ENCODE peak calls at places on chromosome 21, in four cellular contexts. B is uterus, D is brain microvascular endothelial cell, Z is DND-41. M is an unnamed sample.

GRCh38 chr21:43731891-43732711 is 13.2 kb downstream of the PDXK start:
- DNase-seq in B (no peak), D (no peak), Z (no peak), M (no peak)

GRCh38 chr21:37257526-37257966 is 9.6 kb downstream of the VPS26C start:
- DNase-seq in B (peak; percentile 22), D (peak; percentile 11), Z (peak; percentile 45), M (no peak)

GRCh38 chr21:34807146-34807880 is 138.5 kb downstream of the CLIC6 start:
- DNase-seq in B (no peak), D (peak; percentile 98), Z (no peak), M (peak; percentile 40)

GRCh38 chr21:35010450-35010849 is 38.7 kb downstream of the RUNX1 start:
- DNase-seq in B (no peak), D (no peak), Z (peak; percentile 37), M (no peak)

GRCh38 chr21:33374080-33374873 is 28.9 kb upstream of the IFNGR2 start:
- DNase-seq in B (no peak), D (peak; percentile 58), Z (peak; percentile 67), M (no peak)

GRCh38 chr21:43861716-43862115 is 3.3 kb upstream of the AGPAT3 start:
- DNase-seq in B (no peak), D (no peak), Z (no peak), M (no peak)

GRCh38 chr21:37424987-37425386 is 58.4 kb downstream of the DYRK1A start:
- DNase-seq in B (no peak), D (no peak), Z (no peak), M (no peak)

GRCh38 chr21:35086357-35086756 is 37.3 kb upstream of the RUNX1 start:
- DNase-seq in B (no peak), D (peak; percentile 34), Z (no peak), M (no peak)

GRCh38 chr21:37358392-37358791 is 8.2 kb upstream of the DYRK1A start:
- DNase-seq in B (no peak), D (no peak), Z (peak; percentile 37), M (no peak)

GRCh38 chr21:28962465-28962864 is 30.2 kb downstream of the LTN1 start:
- DNase-seq in B (no peak), D (no peak), Z (no peak), M (no peak)

GRCh38 chr21:21373969-21374368 is 375.8 kb downstream of the NCAM2 start:
- DNase-seq in B (no peak), D (no peak), Z (no peak), M (no peak)

GRCh38 chr21:21028275-21028814 is 30.1 kb downstream of the NCAM2 start:
- DNase-seq in B (no peak), D (no peak), Z (no peak), M (no peak)

GRCh38 chr21:44086636-44087425 is 20.4 kb upstream of the PWP2 start:
- DNase-seq in B (no peak), D (no peak), Z (no peak), M (no peak)

GRCh38 chr21:23792300-23792699 is 1815.0 kb downstream of the MRPL39 start:
- DNase-seq in B (no peak), D (no peak), Z (no peak), M (no peak)

GRCh38 chr21:34560609-34561008 is 48.6 kb upstream of the KCNE1 start:
- DNase-seq in B (no peak), D (no peak), Z (no peak), M (no peak)

GRCh38 chr21:27571706-27572105 is 604.8 kb upstream of the ADAMTS5 start:
- DNase-seq in B (no peak), D (peak; percentile 80), Z (no peak), M (no peak)
- TF ChIP-seq CTCF in B (no peak), D (no peak), Z (no peak), M (no peak)

GRCh38 chr21:30408782-30409494 is 13.1 kb downstream of the KRTAP13-1 start:
- DNase-seq in B (no peak), D (peak; percentile 47), Z (peak; percentile 13), M (no peak)
- H3K4me3 ChIP-seq in B (no peak overlapping the region), D (no peak overlapping the region), Z (no peak overlapping the region), M (no peak overlapping the region)

DNA sequence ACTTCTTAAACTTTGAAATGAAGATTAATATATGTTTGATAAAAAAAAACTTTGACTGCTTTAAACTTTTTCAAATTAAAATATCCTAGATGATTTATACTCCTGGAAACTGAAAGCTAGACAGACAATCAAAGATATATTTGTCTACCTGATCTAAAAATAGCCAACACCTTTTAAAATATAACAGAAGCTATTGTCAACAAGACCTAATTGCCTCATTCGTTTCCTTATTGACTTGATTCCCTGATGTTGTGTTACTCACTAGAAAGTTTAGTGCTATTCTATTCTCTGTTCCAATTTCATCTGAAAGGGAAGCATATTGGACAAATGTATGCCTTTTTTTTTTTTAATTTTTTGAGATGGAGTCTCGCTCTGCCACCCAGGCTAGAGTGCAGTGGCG is 445.6 kb upstream of the ADAMTS5 start:
- DNase-seq in B (no peak), D (no peak), Z (no peak), M (no peak)
- H3K27me3 ChIP-seq in B (no peaks in the 10 kb centered on the region), D (no peaks in the 10 kb centered on the region), Z (no peaks in the 10 kb centered on the region), M (no peaks in the 10 kb centered on the region)

GRCh38 chr21:42576639-42577038 is 63.0 kb downstream of the SLC37A1 start:
- DNase-seq in B (no peak), D (no peak), Z (no peak), M (no peak)

GRCh38 chr21:42572906-42573495 is 59.3 kb downstream of the SLC37A1 start:
- DNase-seq in B (peak; percentile 10), D (no peak), Z (no peak), M (no peak)

GRCh38 chr21:42571391-42572150 is 57.9 kb downstream of the SLC37A1 start:
- DNase-seq in B (peak; percentile 3), D (no peak), Z (no peak), M (no peak)

GRCh38 chr21:42575111-42575510 is 61.5 kb downstream of the SLC37A1 start:
- DNase-seq in B (peak; percentile 3), D (no peak), Z (no peak), M (no peak)

GRCh38 chr21:42574234-42575027 is 60.8 kb downstream of the SLC37A1 start:
- DNase-seq in B (peak; percentile 1), D (peak; percentile 35), Z (no peak), M (no peak)
- TF ChIP-seq CTCF in B (no peak), D (peak; percentile 67), Z (peak; percentile 35), M (no peak)

DNA sequence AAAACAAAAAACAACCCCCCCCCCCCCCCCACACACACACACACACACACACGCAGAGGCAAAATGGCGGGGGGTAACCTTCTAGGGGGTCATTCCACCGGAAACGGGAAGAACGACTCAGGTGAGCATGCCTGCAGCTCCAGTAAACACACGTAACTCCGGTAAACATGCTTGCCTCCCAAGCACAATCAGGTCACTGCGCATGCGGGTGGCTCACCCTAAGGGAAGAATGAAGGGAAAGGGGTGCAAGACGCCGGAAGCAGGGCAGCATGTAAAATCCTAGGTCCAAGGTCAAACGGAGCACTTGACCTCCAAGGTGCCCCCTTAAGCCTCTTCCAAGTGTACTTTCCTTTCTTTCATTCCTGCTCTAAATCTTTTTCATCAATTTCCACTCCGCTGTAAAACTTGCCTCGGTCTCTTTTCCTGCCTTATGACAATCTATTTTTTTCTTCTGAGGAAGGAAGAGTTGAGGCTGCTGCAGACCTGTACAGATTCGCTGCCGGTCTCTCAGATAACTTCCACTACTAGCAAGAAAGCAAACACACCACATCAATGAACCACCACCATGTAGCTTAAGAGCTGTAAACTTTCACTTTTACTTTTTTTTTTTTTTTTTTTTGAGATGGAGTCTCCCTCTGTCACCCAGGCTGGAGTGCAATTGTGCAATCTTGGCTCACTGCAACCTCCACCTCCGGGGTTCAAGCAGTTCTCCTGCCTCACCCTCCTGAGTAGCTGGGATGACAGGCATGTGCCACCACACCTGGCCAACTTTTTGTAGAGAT is 21.0 kb upstream of the CBR3 start:
- DNase-seq in B (no peak), D (no peak), Z (peak; percentile 65), M (no peak)
- H3K4me3 ChIP-seq in B (no peak overlapping the region), D (no peak overlapping the region), Z (peak overlapping the region; percentile 4), M (no peak overlapping the region)

DNA sequence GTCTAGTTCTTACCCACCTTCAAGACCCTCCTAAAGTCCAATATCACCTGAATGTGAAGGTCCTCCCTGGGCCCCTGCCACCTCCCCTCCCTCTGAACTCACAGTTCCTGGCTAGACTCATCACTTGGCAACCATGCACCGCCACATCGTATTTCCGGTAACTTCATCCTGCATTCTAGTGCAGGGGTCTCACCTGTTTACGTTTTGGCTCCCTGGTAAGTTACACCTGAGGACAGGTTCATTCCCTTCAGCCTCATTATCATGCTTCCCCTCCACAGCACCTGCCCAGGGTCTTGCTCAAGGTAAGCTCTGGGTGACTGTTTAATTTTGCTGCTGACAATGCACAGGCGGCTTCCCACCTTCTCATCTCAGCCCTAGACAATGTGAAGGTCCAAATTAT is 93.1 kb downstream of the MIS18A start:
- DNase-seq in B (no peak), D (no peak), Z (no peak), M (no peak)
- H3K27me3 ChIP-seq in B (no peaks in the 10 kb centered on the region), D (no peaks in the 10 kb centered on the region), Z (peaks cover 7% of the 10 kb centered on the region), M (peaks cover 2% of the 10 kb centered on the region)

GRCh38 chr21:45509566-45510465 is 32.4 kb downstream of the SLC19A1 start:
- DNase-seq in B (no peak), D (no peak), Z (no peak), M (no peak)
- TF ChIP-seq CTCF in B (no peak), D (peak; percentile 30), Z (no peak), M (no peak)

M was measured in GM06990.